ENCODE peak calls at places on chromosome 15, in nine cellular contexts. N is type B pancreatic cell, A is retina, J is aorta, K is glutamatergic neuron, G is ureter, X is adrenal gland, R is posterior vena cava, W is fibroblast of mammary gland. L is an unnamed sample.

GRCh38 chr15:89916660-89917059 is 3.9 kb upstream of the ARPIN start:
- DNase-seq in N (no peak), A (no peak), J (no peak), K (no peak), G (no peak), X (no peak), R (no peak), W (no peak), L (no peak)

GRCh38 chr15:78155355-78155939 is 6.3 kb downstream of the IDH3A start:
- DNase-seq in N (no peak), A (no peak), J (no peak), K (no peak), G (no peak), X (no peak), R (no peak), W (no peak), L (no peak)

GRCh38 chr15:45205192-45205591 is 17.4 kb upstream of the SHF start:
- DNase-seq in N (no peak), A (peak), J (no peak), K (peak), G (no peak), X (peak), R (no peak), W (peak), L (no peak)

GRCh38 chr15:87031545-87032230 is 952.0 kb downstream of the AGBL1 start:
- DNase-seq in N (no peak), A (no peak), J (no peak), K (no peak), G (no peak), X (no peak), R (no peak), W (no peak), L (no peak)

GRCh38 chr15:88166330-88166993 is 90.1 kb downstream of the NTRK3 start:
- DNase-seq in N (no peak), A (peak), J (peak), K (no peak), G (no peak), X (peak), R (no peak), W (no peak), L (no peak)

GRCh38 chr15:40055576-40056293 is 16.8 kb upstream of the SRP14 start:
- DNase-seq in N (peak), A (no peak), J (no peak), K (no peak), G (peak), X (no peak), R (peak), W (no peak), L (no peak)

GRCh38 chr15:60718661-60719069 is 239.7 kb upstream of the ICE2 start:
- DNase-seq in N (no peak), A (no peak), J (no peak), K (no peak), G (no peak), X (no peak), R (no peak), W (peak), L (no peak)

GRCh38 chr15:52783929-52784798 is 6.0 kb downstream of the ONECUT1 start:
- DNase-seq in N (no peak), A (peak), J (peak), K (peak), G (no peak), X (no peak), R (peak), W (peak), L (no peak)

GRCh38 chr15:83835384-83836010 is 181.6 kb downstream of the ADAMTSL3 start:
- DNase-seq in N (no peak), A (no peak), J (no peak), K (no peak), G (no peak), X (no peak), R (no peak), W (no peak), L (no peak)

GRCh38 chr15:100891316-100892012 is 11.8 kb downstream of the ALDH1A3 start:
- DNase-seq in N (no peak), A (peak), J (no peak), K (peak), G (no peak), X (no peak), R (peak), W (no peak), L (no peak)

GRCh38 chr15:41501191-41501917 is 7.7 kb downstream of the ITPKA start:
- DNase-seq in N (no peak), A (peak), J (no peak), K (peak), G (no peak), X (no peak), R (no peak), W (peak), L (no peak)

L was measured in uterus.